ENCODE peak calls at places on chromosomes 5 and 9, in seven cellular contexts. P, T, S, N, H, V and E are unnamed samples.

GRCh38 chr9:121359358-121360294 is 10.4 kb downstream of the STOM start:
- DNase-seq in P (peak), T (no peak), S (no peak), N (no peak), H (no peak), V (no peak), E (no peak)

GRCh38 chr9:91407580-91408275 is 15.9 kb downstream of the NFIL3 start:
- DNase-seq in P (no peak), T (no peak), S (no peak), N (no peak), H (no peak), V (peak), E (no peak)

GRCh38 chr5:152568101-152568500 is 163.0 kb upstream of the NMUR2 start:
- DNase-seq in P (no peak), T (no peak), S (no peak), N (no peak), H (no peak), V (no peak), E (no peak)

GRCh38 chr9:137740311-137740710 is 121.5 kb downstream of the EHMT1 start:
- DNase-seq in P (peak), T (peak), S (no peak), N (no peak), H (no peak), V (no peak), E (peak)

GRCh38 chr5:60223342-60223741 is 329.8 kb upstream of the PDE4D start:
- DNase-seq in P (no peak), T (no peak), S (no peak), N (no peak), H (no peak), V (no peak), E (no peak)

GRCh38 chr5:181173027-181173419 is 25.6 kb downstream of the OR2V2 start:
- DNase-seq in P (no peak), T (no peak), S (no peak), N (no peak), H (no peak), V (no peak), E (no peak)

GRCh38 chr9:127801955-127802575 is 617 bp upstream of the FPGS start:
- DNase-seq in P (peak), T (no peak), S (no peak), N (no peak), H (no peak), V (no peak), E (no peak)

GRCh38 chr9:16689352-16689938 is 181.0 kb downstream of the BNC2 start:
- DNase-seq in P (peak), T (peak), S (no peak), N (no peak), H (no peak), V (no peak), E (no peak)

GRCh38 chr9:87874320-87874655 is 8.4 kb upstream of the SPATA31E1 start:
- DNase-seq in P (peak), T (no peak), S (no peak), N (no peak), H (no peak), V (no peak), E (no peak)

GRCh38 chr5:32217886-32218396 is 43.8 kb upstream of the GOLPH3 start:
- DNase-seq in P (peak), T (no peak), S (no peak), N (no peak), H (no peak), V (peak), E (no peak)

GRCh38 chr5:78647411-78647818 is 1.2 kb downstream of the LHFPL2 start:
- DNase-seq in P (peak), T (peak), S (peak), N (no peak), H (no peak), V (no peak), E (peak)

GRCh38 chr9:38620483-38621433 is at the start of gene ANKRD18A:
- DNase-seq in P (peak), T (peak), S (peak), N (peak), H (peak), V (peak), E (peak)

GRCh38 chr9:132993511-132993939 is 15.0 kb downstream of the GFI1B start:
- DNase-seq in P (no peak), T (no peak), S (no peak), N (no peak), H (no peak), V (no peak), E (no peak)

GRCh38 chr9:110036286-110036685 is 171.7 kb downstream of the C9orf152 start:
- DNase-seq in P (no peak), T (no peak), S (no peak), N (no peak), H (no peak), V (no peak), E (no peak)

GRCh38 chr9:270657-271237 is 56.1 kb downstream of the DOCK8 start:
- DNase-seq in P (no peak), T (no peak), S (no peak), N (no peak), H (no peak), V (no peak), E (no peak)

GRCh38 chr5:34059997-34060396 is 17.0 kb upstream of the C1QTNF3 start:
- DNase-seq in P (no peak), T (peak), S (no peak), N (no peak), H (no peak), V (no peak), E (no peak)

GRCh38 chr9:33379666-33380389 is 22.5 kb downstream of the AQP7 start:
- DNase-seq in P (no peak), T (no peak), S (no peak), N (no peak), H (no peak), V (no peak), E (no peak)

GRCh38 chr5:151234476-151235238 is 10.8 kb upstream of the CCDC69 start:
- DNase-seq in P (peak), T (peak), S (no peak), N (no peak), H (no peak), V (no peak), E (no peak)

GRCh38 chr9:133458643-133459312 is 1.0 kb upstream of the CACFD1 start:
- DNase-seq in P (no peak), T (no peak), S (no peak), N (no peak), H (no peak), V (no peak), E (peak)

GRCh38 chr5:138339086-138339456 is 1.0 kb downstream of the FAM53C start:
- DNase-seq in P (peak), T (no peak), S (no peak), N (no peak), H (no peak), V (no peak), E (peak)

GRCh38 chr9:129954868-129955550 is 88.0 kb downstream of the FNBP1 start:
- DNase-seq in P (peak), T (peak), S (no peak), N (no peak), H (no peak), V (no peak), E (no peak)

GRCh38 chr5:178116406-178116885 is 3.1 kb downstream of the N4BP3 start:
- DNase-seq in P (no peak), T (no peak), S (peak), N (no peak), H (no peak), V (no peak), E (no peak)

GRCh38 chr5:150487199-150488061 is 20.5 kb upstream of the NDST1 start:
- DNase-seq in P (peak), T (peak), S (no peak), N (no peak), H (no peak), V (no peak), E (no peak)

GRCh38 chr5:165928971-165929370 is 2362.5 kb upstream of the WWC1 start:
- DNase-seq in P (no peak), T (no peak), S (no peak), N (no peak), H (no peak), V (no peak), E (no peak)

GRCh38 chr5:148884339-148885020 is 58.1 kb downstream of the ADRB2 start:
- DNase-seq in P (no peak), T (peak), S (no peak), N (no peak), H (no peak), V (no peak), E (no peak)

GRCh38 chr5:68116868-68117411 is 98.6 kb upstream of the PIK3R1 start:
- DNase-seq in P (no peak), T (no peak), S (no peak), N (no peak), H (no peak), V (no peak), E (no peak)

GRCh38 chr9:16337322-16338029 is 533.0 kb downstream of the BNC2 start:
- DNase-seq in P (peak), T (peak), S (no peak), N (no peak), H (no peak), V (peak), E (no peak)

GRCh38 chr5:38598994-38599611 is 42.7 kb upstream of the LIFR start:
- DNase-seq in P (peak), T (peak), S (no peak), N (no peak), H (no peak), V (peak), E (peak)

GRCh38 chr5:40736103-40736875 is 19.5 kb downstream of the TTC33 start:
- DNase-seq in P (peak), T (peak), S (no peak), N (no peak), H (peak), V (peak), E (peak)

DNA sequence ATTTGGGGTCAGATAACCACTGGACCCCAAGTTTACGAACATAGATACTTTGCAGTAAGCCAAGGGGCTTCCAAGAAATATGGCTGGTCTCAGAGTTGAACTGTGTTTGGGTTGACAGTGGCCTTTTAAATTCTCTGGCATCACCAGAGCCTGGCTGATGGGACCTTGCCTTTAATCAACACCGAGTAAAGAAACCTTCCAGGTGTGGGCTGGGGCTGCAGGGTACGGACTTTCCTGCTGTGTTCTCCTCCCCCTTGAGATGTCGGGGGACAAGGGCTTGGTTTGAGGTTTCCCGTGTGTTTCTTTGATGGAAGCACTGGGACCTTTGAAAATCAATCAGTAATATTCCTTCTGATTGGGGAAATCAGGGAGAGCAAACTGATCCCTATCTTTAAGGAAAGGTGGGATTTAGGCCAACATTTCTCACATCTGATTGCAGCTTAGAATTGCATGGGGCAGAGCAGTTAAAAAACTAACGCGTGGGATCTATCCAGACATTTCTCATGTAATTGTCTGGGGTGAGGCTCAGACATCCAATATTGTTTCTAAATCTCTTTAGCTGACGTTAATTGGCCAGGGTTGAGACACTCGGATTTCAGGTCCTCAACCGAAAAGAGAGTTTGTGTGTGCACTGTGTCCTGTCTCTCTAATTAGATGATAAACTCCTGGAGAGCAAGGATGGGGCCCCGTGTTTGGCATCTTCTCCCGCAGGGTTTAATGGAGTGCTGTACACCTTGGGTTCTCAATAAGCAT is 139.9 kb downstream of the MTX3 start:
- DNase-seq in P (no peak), T (no peak), S (no peak), N (no peak), H (no peak), V (no peak), E (no peak)
- H4K8ac ChIP-seq in P (no peak), T (no peak), S (no peak), N (no peak), H (no peak), V (no peak), E (no peak)

DNA sequence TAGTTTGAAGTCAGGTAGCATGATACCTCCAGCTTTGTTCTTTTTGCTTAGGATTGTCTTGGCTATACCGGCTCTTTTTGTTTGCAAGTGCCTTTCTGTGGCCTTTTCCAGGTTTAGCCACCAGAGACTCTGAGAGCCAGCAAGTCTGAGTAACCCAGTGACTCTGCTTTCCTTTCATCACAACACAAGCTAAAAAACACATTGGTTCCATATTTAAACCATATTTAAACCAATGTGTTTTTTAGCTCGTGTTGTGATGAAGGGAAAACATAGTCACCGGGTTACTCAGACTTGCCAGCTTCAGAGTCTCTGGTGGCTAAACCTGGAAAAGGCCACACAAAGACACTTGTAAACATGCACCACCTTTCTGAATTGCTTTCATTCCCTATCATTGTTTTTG is 493.3 kb downstream of the NTRK2 start:
- DNase-seq in P (no peak), T (no peak), S (no peak), N (no peak), H (no peak), V (no peak), E (no peak)
- H3K18ac ChIP-seq in P (no peak), T (no peak), S (no peak), N (no peak), H (no peak), V (no peak), E (no peak)

GRCh38 chr5:10542151-10542550 is 21.7 kb upstream of the ANKRD33B start:
- DNase-seq in P (no peak), T (no peak), S (no peak), N (no peak), H (no peak), V (no peak), E (no peak)
- H4K8ac ChIP-seq in P (no peak), T (no peak), S (no peak), N (no peak), H (no peak), V (no peak), E (no peak)

GRCh38 chr5:111256128-111256527 is 31.9 kb downstream of the CAMK4 start:
- DNase-seq in P (no peak), T (no peak), S (no peak), N (no peak), H (no peak), V (no peak), E (no peak)

GRCh38 chr5:111262153-111262552 is 38.0 kb downstream of the CAMK4 start:
- DNase-seq in P (peak), T (no peak), S (no peak), N (no peak), H (no peak), V (no peak), E (no peak)

GRCh38 chr5:111262815-111263214 is 38.6 kb downstream of the CAMK4 start:
- DNase-seq in P (no peak), T (no peak), S (no peak), N (no peak), H (no peak), V (no peak), E (no peak)

GRCh38 chr5:111261610-111262009 is 37.4 kb downstream of the CAMK4 start:
- DNase-seq in P (no peak), T (no peak), S (no peak), N (no peak), H (no peak), V (no peak), E (no peak)

GRCh38 chr5:111259636-111260035 is 35.5 kb downstream of the CAMK4 start:
- DNase-seq in P (no peak), T (no peak), S (no peak), N (no peak), H (no peak), V (no peak), E (no peak)
- H3K18ac ChIP-seq in P (no peak), T (no peak), S (no peak), N (no peak), H (no peak), V (no peak), E (no peak)